ENCODE peak calls at places on chromosomes 4 and X, in four cellular contexts. J, X, E and Z are unnamed samples.

GRCh38 chrX:30010471-30010870 is 204.9 kb upstream of the MAGEB2 start:
- DNase-seq in J (no peak), X (no peak), E (no peak), Z (no peak)

GRCh38 chrX:49988128-49988527 is 65.7 kb downstream of the CLCN5 start:
- DNase-seq in J (no peak), X (no peak), E (no peak), Z (no peak)

GRCh38 chr4:29151584-29151983 is 1568.6 kb upstream of the PCDH7 start:
- DNase-seq in J (no peak), X (no peak), E (no peak), Z (no peak)

GRCh38 chr4:82801910-82802521 is 3.4 kb upstream of the SCD5 start:
- DNase-seq in J (no peak), X (no peak), E (peak), Z (no peak)

GRCh38 chr4:41360214-41360910 is 103.6 kb downstream of the UCHL1 start:
- DNase-seq in J (peak), X (no peak), E (no peak), Z (peak)

GRCh38 chr4:125357675-125358074 is 42.9 kb downstream of the FAT4 start:
- DNase-seq in J (no peak), X (no peak), E (no peak), Z (no peak)

GRCh38 chr4:142347241-142347640 is 498.9 kb downstream of the INPP4B start:
- DNase-seq in J (no peak), X (no peak), E (no peak), Z (peak)

GRCh38 chr4:62512271-62512670 is 1312.1 kb downstream of the ADGRL3 start:
- DNase-seq in J (no peak), X (no peak), E (no peak), Z (no peak)

GRCh38 chr4:125735107-125735506 is 420.4 kb downstream of the FAT4 start:
- DNase-seq in J (no peak), X (no peak), E (peak), Z (no peak)

GRCh38 chrX:123803331-123803983 is 56.4 kb upstream of the XIAP start:
- DNase-seq in J (peak), X (no peak), E (peak), Z (peak)

GRCh38 chrX:21166302-21166982 is 207.8 kb upstream of the CNKSR2 start:
- DNase-seq in J (no peak), X (no peak), E (peak), Z (no peak)

GRCh38 chrX:14801136-14801535 is 71.7 kb downstream of the FANCB start:
- DNase-seq in J (no peak), X (no peak), E (no peak), Z (no peak)

GRCh38 chr4:2699534-2699933 is 56.6 kb downstream of the TNIP2 start:
- DNase-seq in J (no peak), X (no peak), E (no peak), Z (no peak)

GRCh38 chr4:24373662-24374061 is 210.7 kb downstream of the DHX15 start:
- DNase-seq in J (no peak), X (no peak), E (no peak), Z (no peak)

GRCh38 chr4:79197275-79198009 is 128.4 kb downstream of the NAA11 start:
- DNase-seq in J (no peak), X (no peak), E (no peak), Z (no peak)

GRCh38 chrX:115177941-115178340 is 11.3 kb upstream of the RBMXL3 start:
- DNase-seq in J (no peak), X (no peak), E (no peak), Z (no peak)

GRCh38 chr4:156792462-156793085 is 179.0 kb downstream of the PDGFC start:
- DNase-seq in J (no peak), X (no peak), E (peak), Z (no peak)

GRCh38 chrX:118025193-118025592 is 91.4 kb downstream of the KLHL13 start:
- DNase-seq in J (no peak), X (no peak), E (no peak), Z (no peak)

GRCh38 chrX:126165721-126166401 is at the start of gene DCAF12L2:
- DNase-seq in J (no peak), X (no peak), E (no peak), Z (no peak)

GRCh38 chr4:88158360-88159136 is at the start of gene ABCG2:
- DNase-seq in J (peak), X (no peak), E (peak), Z (peak)

GRCh38 chr4:19399001-19399400 is 852.7 kb upstream of the SLIT2 start:
- DNase-seq in J (no peak), X (no peak), E (no peak), Z (no peak)

GRCh38 chr4:162229670-162230069 is 65.9 kb upstream of the FSTL5 start:
- DNase-seq in J (no peak), X (no peak), E (no peak), Z (no peak)

GRCh38 chrX:78377186-78377585 is 49.8 kb upstream of the CYSLTR1 start:
- DNase-seq in J (no peak), X (no peak), E (no peak), Z (no peak)

GRCh38 chr4:48905363-48906015 is 1.1 kb downstream of the OCIAD2 start:
- DNase-seq in J (peak), X (no peak), E (peak), Z (no peak)

GRCh38 chr4:148203056-148203898 is 238.9 kb downstream of the NR3C2 start:
- DNase-seq in J (no peak), X (no peak), E (no peak), Z (peak)

GRCh38 chr4:174023641-174024040 is 259.8 kb downstream of the FBXO8 start:
- DNase-seq in J (no peak), X (no peak), E (no peak), Z (no peak)

GRCh38 chr4:150152764-150153163 is 74.5 kb downstream of the DCLK2 start:
- DNase-seq in J (no peak), X (no peak), E (no peak), Z (no peak)

GRCh38 chr4:147157860-147158701 is 212.4 kb upstream of the TTC29 start:
- DNase-seq in J (no peak), X (no peak), E (peak), Z (peak)

GRCh38 chrX:45851434-45851991 is 650.8 kb upstream of the DIPK2B start:
- DNase-seq in J (no peak), X (no peak), E (no peak), Z (peak)

GRCh38 chrX:45850197-45850774 is 649.6 kb upstream of the DIPK2B start:
- DNase-seq in J (no peak), X (no peak), E (no peak), Z (no peak)

GRCh38 chrX:45852884-45853283 is 652.2 kb upstream of the DIPK2B start:
- DNase-seq in J (no peak), X (no peak), E (no peak), Z (no peak)

GRCh38 chrX:45849261-45849660 is 648.6 kb upstream of the DIPK2B start:
- DNase-seq in J (peak), X (no peak), E (peak), Z (peak)

DNA sequence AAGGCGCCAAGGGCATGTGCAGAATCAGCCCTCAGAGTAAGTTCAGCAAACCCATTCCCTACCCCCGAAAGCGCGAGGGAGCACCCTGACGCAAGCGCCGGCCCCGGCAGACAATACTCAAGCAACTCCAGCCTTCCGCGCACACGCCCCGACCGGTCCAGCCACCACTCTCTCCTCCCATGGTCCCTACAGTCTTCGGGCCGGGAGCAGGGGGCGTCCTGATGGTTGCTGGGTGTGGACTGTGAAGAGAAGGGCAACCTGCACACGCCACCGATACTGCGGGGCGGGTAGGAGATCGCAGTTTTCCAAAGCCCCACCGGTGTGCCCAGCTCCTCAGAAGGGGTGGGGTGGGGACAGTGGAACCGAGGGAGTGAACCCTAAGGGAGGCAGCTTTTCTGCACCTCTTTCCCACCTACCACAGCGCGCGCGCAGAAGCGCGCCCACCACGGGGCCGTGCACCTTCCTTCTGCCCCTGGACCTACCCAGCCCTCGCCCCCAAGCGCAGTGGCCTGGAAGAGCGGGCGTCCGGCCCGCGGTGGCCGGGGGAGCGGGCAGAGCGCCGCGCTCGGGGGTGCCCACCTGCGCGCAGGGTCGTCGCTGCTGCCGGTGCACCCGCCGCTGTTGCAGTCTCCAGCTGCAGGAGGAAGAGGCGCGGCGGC is 650.2 kb upstream of the DIPK2B start:
- DNase-seq in J (no peak), X (no peak), E (peak), Z (peak)
- TF ChIP-seq FOXK2 in J (no peak), X (no peak), E (no peak), Z (no peak)

DNA sequence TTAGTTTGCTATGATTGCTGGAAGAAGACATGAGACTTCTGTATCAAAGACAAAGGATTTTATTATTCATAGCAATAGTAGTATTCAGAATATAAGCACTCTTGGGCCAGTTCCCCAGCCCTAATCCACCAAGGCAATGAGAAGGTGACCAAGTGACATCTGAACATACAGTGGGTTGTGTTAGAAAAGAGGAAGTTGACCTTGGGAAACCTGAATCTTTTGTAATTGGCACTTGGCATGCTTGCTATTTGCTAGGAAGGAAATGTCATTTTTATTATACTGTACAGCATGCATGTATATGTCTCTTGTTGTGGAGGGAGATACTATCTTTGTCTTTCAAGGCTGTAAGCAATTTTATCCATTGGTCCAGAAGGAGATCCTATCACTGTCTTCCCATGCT is 216.1 kb upstream of the FAT1 start:
- DNase-seq in J (no peak), X (no peak), E (no peak), Z (no peak)
- TF ChIP-seq BHLHE40 in J (no peak), X (no peak), E (no peak), Z (no peak)

DNA sequence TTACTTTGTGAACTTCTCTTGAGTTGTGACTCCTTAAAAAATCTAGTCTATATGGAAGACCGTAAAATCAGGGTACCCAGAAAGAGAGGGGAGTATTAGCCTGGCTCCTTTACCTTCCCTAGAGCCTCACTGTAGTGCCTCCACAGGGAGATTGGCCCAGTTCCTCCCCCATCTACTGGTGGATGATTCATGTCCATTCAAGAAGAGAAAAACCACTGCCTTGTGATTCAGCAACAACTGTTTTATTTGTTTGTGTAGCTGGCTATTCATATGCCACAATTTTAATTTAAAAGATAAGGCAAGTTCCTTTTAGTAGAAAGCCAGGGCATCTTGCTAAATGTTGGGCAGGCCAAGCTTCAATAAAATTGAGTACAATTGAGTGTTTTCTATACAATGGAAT is 221.8 kb upstream of the KCNIP4 start:
- DNase-seq in J (no peak), X (no peak), E (no peak), Z (no peak)
- TF ChIP-seq FOXK2 in J (no peak), X (no peak), E (no peak), Z (no peak)

GRCh38 chr4:74640111-74640903 is 154.0 kb downstream of the BTC start:
- DNase-seq in J (no peak), X (no peak), E (no peak), Z (no peak)
- TF ChIP-seq BHLHE40 in J (no peak), X (no peak), E (no peak), Z (no peak)

GRCh38 chrX:153600032-153600373 is 1.1 kb upstream of the CCNQ start:
- DNase-seq in J (no peak), X (no peak), E (no peak), Z (no peak)

GRCh38 chrX:153597351-153597750 is 1.6 kb downstream of the CCNQ start:
- DNase-seq in J (no peak), X (no peak), E (no peak), Z (no peak)

GRCh38 chrX:153599192-153600031 is 473 bp upstream of the CCNQ start:
- DNase-seq in J (peak), X (peak), E (peak), Z (peak)

GRCh38 chrX:153600921-153601320 is 2.0 kb upstream of the CCNQ start:
- DNase-seq in J (no peak), X (no peak), E (no peak), Z (no peak)

GRCh38 chrX:153598541-153599191 is at the start of gene CCNQ:
- DNase-seq in J (peak), X (no peak), E (no peak), Z (peak)
- TF ChIP-seq FOXK2 in J (no peak), X (no peak), E (no peak), Z (no peak)

GRCh38 chr4:95602872-95603271 is 54.1 kb upstream of the UNC5C start:
- DNase-seq in J (no peak), X (no peak), E (no peak), Z (no peak)
- TF ChIP-seq BHLHE40 in J (no peak), X (no peak), E (no peak), Z (no peak)

DNA sequence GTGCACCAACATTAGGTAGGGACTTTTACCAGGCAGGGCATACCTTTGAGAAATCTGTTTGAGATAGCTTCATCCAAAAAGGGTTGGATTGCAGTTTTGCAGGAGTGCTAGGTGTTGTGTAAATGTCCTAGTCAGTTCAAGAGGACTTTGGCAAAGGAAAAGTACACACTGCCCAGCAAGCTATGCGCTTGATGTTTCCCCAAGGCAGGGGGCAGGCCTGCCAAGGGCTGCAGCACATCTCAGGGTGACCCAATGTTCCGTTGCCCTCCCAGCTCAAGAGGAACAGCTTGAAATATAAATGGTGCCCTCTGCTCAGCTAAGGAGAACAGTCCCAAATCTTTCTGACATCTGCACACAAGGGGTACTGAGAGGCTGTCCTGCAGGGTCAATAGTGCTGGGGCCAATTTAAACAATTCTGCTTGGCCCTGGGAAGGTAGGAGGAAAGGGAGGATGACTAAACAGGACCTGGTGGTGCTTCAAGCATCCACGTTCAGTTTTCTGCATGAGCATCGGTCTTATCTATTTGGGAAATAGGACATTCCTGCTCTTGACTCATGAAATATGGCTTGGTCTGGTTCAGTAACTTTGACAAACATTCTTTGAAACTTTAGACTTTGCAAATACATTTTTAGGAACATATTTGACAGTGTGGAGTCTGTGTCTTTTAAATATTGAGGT is 130.7 kb downstream of the COL4A6 start:
- DNase-seq in J (no peak), X (no peak), E (peak), Z (no peak)
- TF ChIP-seq FOXK2 in J (no peak), X (no peak), E (no peak), Z (no peak)

GRCh38 chr4:165204462-165204830 is 2.9 kb upstream of the KLHL2 start:
- DNase-seq in J (no peak), X (no peak), E (no peak), Z (no peak)
- TF ChIP-seq BHLHE40 in J (no peak), X (no peak), E (no peak), Z (no peak)

DNA sequence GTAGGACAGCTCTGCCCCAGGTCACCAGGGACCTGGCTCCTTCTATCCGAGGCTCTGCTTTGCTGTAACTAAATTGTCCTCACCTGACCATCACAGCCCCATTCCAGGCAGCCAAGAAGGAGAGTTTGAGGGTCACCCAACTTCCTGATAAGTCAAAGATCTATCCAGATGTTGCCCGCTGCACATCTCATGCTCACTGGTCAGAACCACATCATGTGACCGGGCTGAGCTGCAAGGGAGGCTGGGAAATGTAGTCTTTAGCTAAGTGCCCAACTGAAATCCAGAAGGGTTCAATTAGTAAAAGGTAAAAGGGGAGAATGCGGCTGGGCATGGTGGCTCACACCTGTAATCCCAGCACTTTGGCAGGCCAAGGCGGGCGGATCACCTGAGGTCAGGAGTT is 18.4 kb downstream of the HMX1 start:
- DNase-seq in J (peak), X (no peak), E (no peak), Z (peak)
- TF ChIP-seq FOXK2 in J (no peak), X (no peak), E (no peak), Z (no peak)